ENCODE peak calls at places on chromosomes 6 and 20, in six cellular contexts. S, Q, W, I, M and N are unnamed samples.

GRCh38 chr6:34190504-34191122 is 44.7 kb upstream of the GRM4 start:
- DNase-seq in W (no peak), S (no peak), I (no peak), Q (no peak), M (no peak), N (no peak)

GRCh38 chr6:85078071-85078470 is 313.7 kb upstream of the TBX18 start:
- DNase-seq in S (no peak), Q (no peak), M (no peak), I (peak), W (no peak), N (no peak)

GRCh38 chr6:29926795-29927427 is 15.4 kb upstream of the HLA-A start:
- DNase-seq in I (peak), Q (no peak), S (peak), M (peak), W (peak), N (no peak)

GRCh38 chr6:53014744-53015143 is 19.7 kb upstream of the GSTA4 start:
- DNase-seq in S (no peak), Q (no peak), I (no peak), M (no peak), W (no peak), N (no peak)

GRCh38 chr6:130829333-130829910 is 2.2 kb downstream of the SMLR1 start:
- DNase-seq in I (no peak), S (no peak), M (no peak), W (no peak), Q (no peak), N (no peak)

GRCh38 chr6:167764215-167764614 is 62.5 kb upstream of the AFDN start:
- DNase-seq in Q (no peak), I (no peak), M (no peak), W (no peak), S (no peak), N (no peak)

GRCh38 chr6:43107344-43108062 is 31.4 kb downstream of the PTK7 start:
- DNase-seq in S (no peak), W (no peak), I (no peak), M (no peak), Q (no peak), N (no peak)

GRCh38 chr6:4848382-4849068 is 72.3 kb downstream of the CDYL start:
- DNase-seq in W (no peak), I (peak), Q (no peak), S (no peak), M (no peak), N (no peak)

GRCh38 chr6:129621252-129621651 is 88.7 kb downstream of the ARHGAP18 start:
- DNase-seq in Q (no peak), S (peak), M (no peak), I (peak), W (no peak), N (no peak)

GRCh38 chr20:46414608-46415007 is 8.2 kb upstream of the ELMO2 start:
- DNase-seq in Q (no peak), I (no peak), W (no peak), S (no peak), M (no peak), N (no peak)

GRCh38 chr6:89954721-89955148 is 60.5 kb downstream of the GJA10 start:
- DNase-seq in Q (no peak), M (no peak), I (no peak), S (no peak), W (no peak), N (no peak)

GRCh38 chr6:141641406-141641805 is 491.3 kb upstream of the GJE1 start:
- DNase-seq in M (no peak), W (no peak), S (no peak), Q (no peak), I (no peak), N (no peak)

GRCh38 chr20:51095755-51096509 is 73.0 kb upstream of the KCNG1 start:
- DNase-seq in Q (no peak), W (no peak), I (no peak), M (no peak), S (no peak), N (no peak)

GRCh38 chr6:157877573-157878011 is 54.5 kb downstream of the SNX9 start:
- DNase-seq in M (no peak), Q (no peak), I (no peak), W (no peak), S (no peak), N (no peak)

GRCh38 chr20:41003143-41003932 is 25.3 kb upstream of the TOP1 start:
- DNase-seq in M (peak), I (peak), S (peak), Q (no peak), W (peak), N (peak)

GRCh38 chr20:22374678-22375590 is 209.4 kb downstream of the FOXA2 start:
- DNase-seq in S (no peak), W (no peak), I (no peak), Q (no peak), M (no peak), N (no peak)

GRCh38 chr20:57224641-57225138 is 41.8 kb downstream of the BMP7 start:
- DNase-seq in I (no peak), M (no peak), Q (no peak), S (no peak), W (no peak), N (no peak)

GRCh38 chr6:118419448-118420394 is 128.4 kb upstream of the PLN start:
- DNase-seq in S (no peak), W (no peak), M (no peak), I (no peak), Q (no peak), N (no peak)

GRCh38 chr6:1144842-1145755 is 166.8 kb upstream of the FOXQ1 start:
- DNase-seq in S (no peak), I (no peak), M (no peak), W (no peak), Q (no peak), N (no peak)

GRCh38 chr20:25517124-25517523 is 68.2 kb downstream of the NINL start:
- DNase-seq in S (no peak), Q (no peak), W (no peak), M (no peak), I (no peak), N (no peak)

GRCh38 chr6:3226422-3227362 is 761 bp downstream of the TUBB2B start:
- DNase-seq in M (no peak), S (no peak), I (no peak), Q (no peak), W (no peak), N (no peak)

GRCh38 chr6:2841264-2842138 is at the start of gene SERPINB1:
- DNase-seq in M (peak), S (peak), W (peak), I (peak), Q (peak), N (peak)

GRCh38 chr6:33320315-33321181 is 3.0 kb upstream of the ZBTB22 start:
- DNase-seq in M (no peak), W (peak), Q (no peak), S (peak), I (no peak), N (peak)

GRCh38 chr20:33790571-33790970 is 20.6 kb upstream of the CHMP4B start:
- DNase-seq in W (peak), I (peak), S (peak), Q (no peak), M (no peak), N (no peak)

GRCh38 chr20:53706008-53706481 is 112.4 kb upstream of the ZNF217 start:
- DNase-seq in W (no peak), S (no peak), Q (no peak), M (no peak), I (no peak), N (no peak)

GRCh38 chr6:26309731-26310142 is 55.3 kb upstream of the BTN3A2 start:
- DNase-seq in M (no peak), S (no peak), I (no peak), W (no peak), Q (no peak), N (no peak)

GRCh38 chr6:36755435-36756348 is 58.1 kb downstream of the RAB44 start:
- DNase-seq in I (peak), M (no peak), W (no peak), Q (no peak), S (peak), N (no peak)

GRCh38 chr6:134176283-134176975 is 124.0 kb upstream of the SLC2A12 start:
- DNase-seq in Q (peak), M (peak), W (peak), S (peak), I (peak), N (no peak)

GRCh38 chr6:124573953-124574352 is 388.3 kb upstream of the RNF217 start:
- DNase-seq in I (no peak), M (no peak), W (no peak), Q (no peak), S (no peak), N (no peak)

GRCh38 chr6:131225127-131225526 is 89.9 kb downstream of the AKAP7 start:
- DNase-seq in Q (no peak), M (no peak), S (no peak), W (no peak), I (no peak), N (no peak)

GRCh38 chr6:150118642-150119041 is 24.2 kb upstream of the PPP1R14C start:
- DNase-seq in I (no peak), S (no peak), Q (no peak), W (no peak), M (no peak), N (no peak)

GRCh38 chr20:40540163-40540562 is 148.9 kb downstream of the MAFB start:
- DNase-seq in M (no peak), Q (no peak), I (no peak), S (no peak), W (no peak), N (no peak)

GRCh38 chr6:49030621-49031020 is 432.4 kb downstream of the MMUT start:
- DNase-seq in M (no peak), S (no peak), Q (no peak), W (no peak), I (no peak), N (no peak)

GRCh38 chr6:12291083-12291784 is 1.1 kb downstream of the EDN1 start:
- DNase-seq in Q (no peak), M (no peak), W (no peak), I (no peak), S (no peak), N (no peak)

GRCh38 chr6:30749554-30750378 is 5.4 kb upstream of the IER3 start:
- DNase-seq in S (peak), Q (no peak), I (peak), M (no peak), W (no peak), N (no peak)

GRCh38 chr6:157845493-157846259 is 22.6 kb downstream of the SNX9 start:
- DNase-seq in Q (no peak), M (no peak), S (no peak), I (no peak), W (no peak), N (no peak)

GRCh38 chr20:13800728-13801134 is 15.9 kb downstream of the NDUFAF5 start:
- DNase-seq in I (no peak), M (peak), Q (peak), W (peak), S (peak), N (no peak)

DNA sequence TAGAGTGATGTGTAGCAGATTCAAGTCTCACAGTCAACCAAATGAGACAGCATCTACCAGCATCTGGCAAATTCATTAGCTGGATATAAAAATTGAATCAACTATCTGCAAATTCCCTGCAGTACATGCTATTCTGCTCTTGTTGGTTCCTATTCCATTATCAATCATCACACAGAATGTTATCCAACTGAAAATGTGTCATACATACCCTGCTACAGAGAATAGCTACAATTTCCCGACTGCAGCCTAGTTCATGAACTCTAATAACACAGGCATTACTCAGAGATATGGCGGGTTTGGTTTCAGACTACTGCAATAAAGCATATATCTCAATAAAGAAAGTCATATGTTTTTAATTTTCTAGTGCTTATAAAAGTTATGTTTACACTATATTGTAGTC is 78.4 kb downstream of the AHI1 start:
- DNase-seq in I (no peak), W (no peak), S (no peak), Q (no peak), M (no peak), N (no peak)
- TF ChIP-seq CTCF in I (no peak), W (no peak), S (no peak), Q (no peak), M (no peak), N (no peak)

DNA sequence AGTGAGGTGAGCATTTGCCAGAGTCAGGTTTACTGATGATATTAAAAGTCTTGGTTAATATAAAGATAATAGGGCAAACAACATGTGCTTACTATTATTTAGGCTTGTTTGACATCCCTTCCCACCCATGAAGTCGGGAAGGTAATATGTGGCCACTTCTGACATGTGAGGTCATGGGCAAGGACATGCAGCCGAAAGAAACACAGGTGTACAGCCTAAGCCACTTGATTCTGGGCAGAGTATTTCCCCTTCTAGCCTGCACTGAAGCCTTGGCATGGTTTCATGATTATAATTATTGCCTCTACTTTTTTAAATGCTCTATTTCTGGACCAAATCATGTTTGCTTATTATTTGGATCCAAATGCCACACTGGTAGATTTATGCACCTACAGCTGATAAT is 52.3 kb downstream of the TSPYL4 start:
- DNase-seq in I (no peak), Q (no peak), S (no peak), W (no peak), M (no peak), N (no peak)
- TF ChIP-seq CTCF in I (no peak), Q (no peak), S (no peak), W (no peak), M (no peak), N (no peak)

GRCh38 chr20:36399147-36399968 is 93.2 kb downstream of the DLGAP4 start:
- DNase-seq in Q (no peak), I (peak), W (no peak), M (no peak), S (peak), N (no peak)
- TF ChIP-seq CTCF in Q (no peak), I (peak), W (no peak), M (peak), S (peak), N (no peak)

GRCh38 chr20:18904192-18904591 is 90.6 kb downstream of the SCP2D1 start:
- DNase-seq in Q (no peak), I (no peak), M (no peak), W (no peak), S (no peak), N (no peak)
- TF ChIP-seq CTCF in Q (no peak), I (no peak), M (no peak), W (no peak), S (no peak), N (no peak)

DNA sequence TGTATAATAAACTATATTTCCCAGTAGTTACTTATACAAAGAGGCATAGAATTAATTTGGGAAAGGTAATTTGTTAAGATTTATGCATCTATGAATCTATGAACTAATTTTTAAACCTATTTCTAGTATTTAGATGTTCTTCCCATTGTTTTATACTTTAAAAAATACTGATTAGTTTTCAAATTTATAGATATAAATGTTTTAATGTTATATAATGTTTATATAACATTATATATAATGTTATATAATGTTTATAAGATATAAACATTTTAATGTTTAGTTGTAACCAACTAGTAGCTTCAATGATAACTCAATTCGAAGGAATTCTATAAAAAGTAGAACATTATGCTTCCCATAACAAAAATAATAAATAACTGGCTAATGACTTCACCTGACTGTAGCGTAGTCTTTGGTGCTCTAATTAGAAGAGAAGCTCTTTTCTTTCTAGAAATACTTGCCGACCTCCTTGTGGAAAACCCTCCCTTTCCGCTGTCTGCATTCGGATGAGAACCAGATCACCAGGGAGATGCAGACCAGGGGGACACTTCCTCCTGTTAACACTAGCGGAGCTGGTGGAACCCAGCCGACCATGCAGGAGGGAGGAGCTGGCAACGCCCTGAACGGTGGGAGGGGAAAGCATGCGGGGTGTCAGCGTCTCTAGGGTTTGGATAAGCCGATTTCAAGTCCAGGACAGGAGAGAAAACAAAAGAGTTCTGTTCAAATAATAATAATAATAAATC is 158.4 kb downstream of the OR2B2 start:
- DNase-seq in Q (peak), W (peak), M (peak), I (peak), S (peak), N (peak)
- TF ChIP-seq CTCF in Q (no peak), W (no peak), M (peak), I (no peak), S (no peak), N (no peak)

DNA sequence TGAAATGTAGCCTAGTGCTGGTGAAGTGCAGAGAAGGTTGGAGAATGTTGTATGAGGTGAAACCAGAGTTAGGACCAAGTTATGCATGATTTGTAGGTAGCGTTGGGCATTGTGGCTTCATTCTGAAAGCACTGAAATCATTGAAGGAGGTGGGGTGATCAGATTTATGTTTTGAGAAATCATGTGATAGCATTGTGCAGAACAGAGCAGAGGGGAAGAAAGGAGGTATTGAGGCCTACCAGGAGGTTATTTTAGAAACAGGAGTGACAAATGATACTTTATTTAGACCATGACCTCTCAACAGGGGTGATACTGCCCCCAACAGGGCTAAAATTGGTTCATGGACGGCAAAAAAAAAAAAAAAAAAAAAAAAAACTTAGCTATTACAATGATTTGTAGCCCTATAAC is 15.6 kb upstream of the HMGN3 start:
- DNase-seq in M (no peak), S (peak), I (no peak), W (no peak), Q (no peak), N (no peak)
- TF ChIP-seq CTCF in M (peak), S (peak), I (no peak), W (no peak), Q (no peak), N (no peak)

GRCh38 chr6:161199845-161200244 is 74.0 kb downstream of the AGPAT4 start:
- DNase-seq in M (no peak), W (no peak), Q (no peak), S (peak), I (no peak), N (no peak)
- TF ChIP-seq CTCF in M (no peak), W (no peak), Q (no peak), S (no peak), I (no peak), N (no peak)